ENCODE peak calls at places on chromosomes 11 and 22, in five cellular contexts. R is H1, S is kidney, D is SK-N-SH, U is neuronal stem cell. X is an unnamed sample.

GRCh38 chr11:86181379-86181778 is 63.2 kb upstream of the EED start:
- DNase-seq in U (no peak), S (no peak), D (no peak), R (no peak), X (no peak)

GRCh38 chr22:32265882-32266767 is 11.0 kb upstream of the SLC5A4 start:
- DNase-seq in U (peak; percentile 73), R (peak; percentile 79), S (no peak), D (peak; percentile 80), X (peak; percentile 70)

GRCh38 chr11:69635210-69635609 is 5.7 kb upstream of the CCND1 start:
- DNase-seq in R (no peak), S (no peak), U (no peak), D (peak; percentile 20), X (no peak)

GRCh38 chr22:45211435-45211834 is 29.3 kb downstream of the KIAA0930 start:
- DNase-seq in R (no peak), U (no peak), S (peak; percentile 12), D (no peak), X (no peak)

GRCh38 chr11:2731285-2732125 is 31.7 kb upstream of the KCNQ1OT1 start:
- DNase-seq in S (no peak), U (no peak), D (no peak), R (no peak), X (no peak)

GRCh38 chr11:4032097-4032496 is 62.5 kb upstream of the RRM1 start:
- DNase-seq in D (no peak), U (no peak), S (no peak), R (no peak), X (no peak)

GRCh38 chr11:64537876-64538275 is 53.1 kb upstream of the SLC22A12 start:
- DNase-seq in U (no peak), R (no peak), S (peak; percentile 41), D (no peak), X (no peak)

GRCh38 chr11:2178906-2179494 is 7.4 kb upstream of the TH start:
- DNase-seq in R (no peak), U (no peak), D (no peak), S (no peak), X (no peak)

GRCh38 chr11:44524751-44525171 is 40.7 kb upstream of the CD82 start:
- DNase-seq in S (no peak), U (no peak), R (no peak), D (no peak), X (no peak)

GRCh38 chr11:80519591-80520258 is 1078.9 kb upstream of the TENM4 start:
- DNase-seq in S (no peak), R (no peak), D (no peak), U (no peak), X (no peak)

GRCh38 chr11:11427185-11427944 is 74.3 kb upstream of the CSNK2A3 start:
- DNase-seq in R (no peak), D (no peak), U (no peak), S (no peak), X (no peak)

GRCh38 chr22:24289138-24289537 is 18.5 kb downstream of the SPECC1L start:
- DNase-seq in U (no peak), S (no peak), R (no peak), D (no peak), X (no peak)

GRCh38 chr11:5123802-5124521 is 14.2 kb downstream of the OR52A5 start:
- DNase-seq in R (peak; percentile 86), S (no peak), U (peak; percentile 68), D (peak; percentile 22), X (peak; percentile 65)

GRCh38 chr11:28528217-28528616 is 420.0 kb downstream of the METTL15 start:
- DNase-seq in D (no peak), R (no peak), S (no peak), U (no peak), X (no peak)

GRCh38 chr11:48013269-48013901 is 33.0 kb downstream of the PTPRJ start:
- DNase-seq in S (peak; percentile 88), D (no peak), U (no peak), R (no peak), X (peak; percentile 45)

GRCh38 chr11:17531818-17532131 is 12.4 kb downstream of the USH1C start:
- DNase-seq in S (no peak), U (no peak), R (no peak), D (no peak), X (peak; percentile 30)

GRCh38 chr11:58577441-58578135 is 1.3 kb upstream of the ZFP91 start:
- DNase-seq in S (peak; percentile 86), R (peak; percentile 74), U (no peak), D (no peak), X (peak; percentile 68)

GRCh38 chr11:19666951-19667350 is 45.7 kb upstream of the NAV2 start:
- DNase-seq in S (no peak), R (no peak), D (no peak), U (no peak), X (no peak)

GRCh38 chr11:19670030-19670761 is 42.4 kb upstream of the NAV2 start:
- DNase-seq in D (no peak), U (no peak), R (no peak), S (no peak), X (peak; percentile 27)

GRCh38 chr11:19672591-19673206 is 39.9 kb upstream of the NAV2 start:
- DNase-seq in R (no peak), S (no peak), D (no peak), U (no peak), X (no peak)

GRCh38 chr11:19673924-19674390 is 38.7 kb upstream of the NAV2 start:
- DNase-seq in D (no peak), S (peak; percentile 91), R (peak; percentile 54), U (peak; percentile 37), X (peak; percentile 41)

DNA sequence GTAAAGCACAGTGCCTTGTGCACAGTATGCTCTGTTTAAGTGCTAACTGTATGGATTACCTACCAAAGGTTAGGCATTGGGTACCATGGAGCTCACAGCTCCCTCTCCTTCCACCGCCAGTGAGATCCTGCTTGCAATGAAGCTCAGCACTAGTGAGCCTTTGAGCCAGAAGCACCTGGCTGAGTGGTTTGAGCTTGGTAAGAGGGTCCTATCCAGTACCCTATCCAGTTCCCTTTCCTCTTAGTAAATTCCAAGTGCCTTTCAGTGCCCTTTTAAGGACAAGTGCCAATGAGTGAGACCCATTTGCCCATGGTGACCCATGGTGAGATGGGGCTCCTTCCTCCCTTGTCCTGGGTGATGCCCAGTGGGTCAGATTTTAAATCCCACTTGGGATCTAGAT is 43.1 kb upstream of the NAV2 start:
- DNase-seq in S (no peak), D (no peak), U (no peak), R (no peak), X (no peak)
- H3K4me1 ChIP-seq in S (no peaks in the 10 kb centered on the region), D (no peaks in the 10 kb centered on the region), U (peaks cover 29% of the 10 kb centered on the region), R (no peaks in the 10 kb centered on the region), X (no peaks in the 10 kb centered on the region)

GRCh38 chr11:108943853-108944252 is 279.0 kb downstream of the DDX10 start:
- DNase-seq in R (no peak), D (no peak), U (no peak), S (no peak), X (no peak)

GRCh38 chr11:108937756-108938155 is 272.9 kb downstream of the DDX10 start:
- DNase-seq in R (no peak), S (no peak), D (no peak), U (no peak), X (no peak)

GRCh38 chr11:108933630-108934029 is 268.8 kb downstream of the DDX10 start:
- DNase-seq in R (no peak), D (no peak), U (no peak), S (no peak), X (no peak)

GRCh38 chr11:108934696-108935095 is 269.8 kb downstream of the DDX10 start:
- DNase-seq in U (no peak), D (no peak), S (no peak), R (no peak), X (no peak)

GRCh38 chr11:108938604-108939003 is 273.7 kb downstream of the DDX10 start:
- DNase-seq in D (no peak), S (no peak), U (no peak), R (no peak), X (no peak)
- H3K9ac ChIP-seq in D (no peak overlapping the region), S (no peak overlapping the region), U (no peak overlapping the region), R (no peak overlapping the region), X (no peak overlapping the region)

DNA sequence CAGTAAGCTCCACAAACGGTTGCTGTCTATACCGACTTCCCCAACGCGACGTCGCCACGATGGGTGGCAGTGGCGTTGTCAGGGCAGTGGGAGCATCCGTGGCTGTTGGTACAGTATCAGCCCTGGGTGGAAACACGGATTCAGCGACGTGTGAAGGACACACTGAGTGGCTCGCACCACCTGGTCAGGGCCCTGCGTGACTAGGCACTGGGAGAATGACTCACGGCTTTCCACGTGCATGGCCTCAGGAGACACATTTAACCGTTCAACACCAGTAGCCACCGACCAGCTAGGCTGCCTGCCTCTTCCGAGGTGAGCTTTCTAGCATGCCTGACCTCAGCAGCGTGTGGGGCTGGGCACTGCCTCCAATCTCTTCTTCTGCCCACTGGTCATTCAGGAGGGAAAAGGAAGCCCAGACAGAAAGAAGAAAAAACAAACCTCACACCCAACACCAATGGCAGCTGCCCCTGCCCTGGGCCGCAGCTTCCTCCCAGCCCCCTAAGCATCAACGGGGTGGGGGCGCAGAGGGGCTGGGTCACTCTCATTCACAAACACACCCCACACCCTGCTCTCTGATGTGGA is 59.0 kb downstream of the MYH9 start:
- DNase-seq in D (no peak), R (no peak), U (no peak), S (peak; percentile 95), X (no peak)
- H3K4me3 ChIP-seq in D (no peak overlapping the region), R (no peak overlapping the region), U (no peak overlapping the region), S (no peak overlapping the region), X (no peak overlapping the region)

GRCh38 chr11:72779495-72780128 is 14.2 kb downstream of the STARD10 start:
- DNase-seq in D (no peak), R (no peak), U (no peak), S (no peak), X (peak; percentile 46)

GRCh38 chr11:72778535-72779494 is 15.0 kb downstream of the STARD10 start:
- DNase-seq in S (no peak), R (no peak), D (no peak), U (no peak), X (peak; percentile 85)

GRCh38 chr11:72781313-72782080 is 12.3 kb downstream of the STARD10 start:
- DNase-seq in S (peak; percentile 86), U (no peak), R (peak; percentile 63), D (peak; percentile 92), X (peak; percentile 74)

GRCh38 chr11:72781063-72781312 is 12.9 kb downstream of the STARD10 start:
- DNase-seq in U (no peak), R (peak; percentile 63), S (no peak), D (no peak), X (peak; percentile 58)

GRCh38 chr11:72780291-72781062 is 13.4 kb downstream of the STARD10 start:
- DNase-seq in S (no peak), U (no peak), D (no peak), R (no peak), X (no peak)
- H3K4me1 ChIP-seq in S (peaks cover 19% of the 10 kb centered on the region), U (peaks cover 6% of the 10 kb centered on the region), D (peaks cover 3% of the 10 kb centered on the region), R (peaks cover 11% of the 10 kb centered on the region), X (peaks cover 36% of the 10 kb centered on the region)

DNA sequence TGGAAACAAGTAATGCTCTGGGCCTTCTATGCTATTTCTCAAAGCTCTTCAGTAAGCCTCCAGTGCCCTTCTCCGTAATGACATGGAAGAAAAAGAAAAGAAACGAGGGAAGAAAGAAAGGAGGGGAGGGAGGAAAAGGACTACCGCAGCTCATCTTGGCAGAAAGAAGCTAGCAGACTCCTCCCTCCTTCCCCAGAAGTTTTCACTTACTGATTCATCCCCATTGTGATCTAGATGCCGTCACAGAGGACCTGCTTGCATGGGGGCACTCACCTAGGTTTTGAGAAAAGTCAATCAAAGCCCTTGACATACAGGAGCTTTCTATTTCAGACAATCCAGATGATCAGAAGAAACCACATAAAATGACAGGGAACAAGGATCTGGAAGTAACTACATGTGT is 37.7 kb upstream of the RCN1 start:
- DNase-seq in S (no peak), D (no peak), U (no peak), R (no peak), X (no peak)
- H3K9ac ChIP-seq in S (no peak overlapping the region), D (no peak overlapping the region), U (no peak overlapping the region), R (no peak overlapping the region), X (no peak overlapping the region)